ENCODE peak calls at places on chromosomes 4 and X, in six cellular contexts. C, R, V, G, M and I are unnamed samples.

GRCh38 chr4:134470544-134470943 is 269.0 kb upstream of the PABPC4L start:
- DNase-seq in V (no peak), R (no peak), M (no peak), C (peak), G (no peak), I (no peak)

GRCh38 chrX:97843200-97843811 is 959.6 kb downstream of the RPA4 start:
- DNase-seq in C (no peak), M (no peak), R (no peak), V (no peak), G (no peak), I (peak)

GRCh38 chr4:169201144-169202124 is 69.3 kb downstream of the SH3RF1 start:
- DNase-seq in G (no peak), M (no peak), V (no peak), R (no peak), C (peak), I (no peak)

GRCh38 chrX:68945603-68946228 is 116.9 kb downstream of the EFNB1 start:
- DNase-seq in C (peak), G (no peak), R (no peak), M (no peak), V (no peak), I (peak)

GRCh38 chrX:72018277-72019112 is 107.8 kb downstream of the NHSL2 start:
- DNase-seq in M (peak), V (peak), R (peak), G (peak), C (peak), I (peak)

GRCh38 chr4:38166768-38167167 is 206.6 kb downstream of the PTTG2 start:
- DNase-seq in C (no peak), R (no peak), V (no peak), G (no peak), M (no peak), I (no peak)

GRCh38 chrX:119983494-119983893 is 39.9 kb upstream of the NKAP start:
- DNase-seq in G (no peak), M (no peak), V (no peak), R (no peak), C (no peak), I (no peak)

GRCh38 chrX:8504451-8504850 is 39.8 kb downstream of the VCX3B start:
- DNase-seq in R (no peak), M (no peak), G (no peak), V (no peak), C (no peak), I (no peak)

GRCh38 chrX:114985967-114986592 is 31.3 kb downstream of the IL13RA2 start:
- DNase-seq in G (no peak), C (no peak), R (no peak), V (no peak), M (no peak), I (no peak)

GRCh38 chr4:31107362-31107761 is 387.2 kb downstream of the PCDH7 start:
- DNase-seq in R (no peak), V (no peak), C (no peak), G (no peak), M (no peak), I (no peak)

GRCh38 chrX:69124108-69124507 is 41.1 kb downstream of the PJA1 start:
- DNase-seq in C (no peak), R (no peak), V (no peak), G (no peak), M (no peak), I (no peak)